ENCODE peak calls at places on chromosomes 13 and 19, in eight cellular contexts. One of them, this sample, is unnamed. For H3K4me1, the result is how much of the 10 kb centered on the place peaks cover.

GRCh38 chr13:113129921-113130750 is 7.5 kb downstream of the F10 start:
- DNase-seq in left ventricle myocardium inferior: no peak
- DNase-seq in CD8-positive, alpha-beta T cell: no peak
- DNase-seq in cardiac muscle cell: peak
- DNase-seq in BE2C: no peak
- DNase-seq in A549: no peak
- DNase-seq in esophagus squamous epithelium: no peak
- DNase-seq in K562: no peak
- DNase-seq in this sample: peak

GRCh38 chr13:110819203-110820014 is 95.5 kb downstream of the ANKRD10 start:
- DNase-seq in left ventricle myocardium inferior: peak
- DNase-seq in CD8-positive, alpha-beta T cell: peak
- DNase-seq in cardiac muscle cell: peak
- DNase-seq in BE2C: peak
- DNase-seq in A549: peak
- DNase-seq in esophagus squamous epithelium: no peak
- DNase-seq in K562: peak
- DNase-seq in this sample: peak

GRCh38 chr13:44015808-44016207 is 136.1 kb downstream of the LACC1 start:
- DNase-seq in left ventricle myocardium inferior: no peak
- DNase-seq in CD8-positive, alpha-beta T cell: no peak
- DNase-seq in cardiac muscle cell: peak
- DNase-seq in BE2C: no peak
- DNase-seq in A549: peak
- DNase-seq in esophagus squamous epithelium: no peak
- DNase-seq in K562: no peak
- DNase-seq in this sample: no peak

GRCh38 chr19:1074512-1075283 is 7.7 kb downstream of the ARHGAP45 start:
- DNase-seq in left ventricle myocardium inferior: peak
- DNase-seq in CD8-positive, alpha-beta T cell: peak
- DNase-seq in cardiac muscle cell: no peak
- DNase-seq in BE2C: peak
- DNase-seq in A549: peak
- DNase-seq in esophagus squamous epithelium: peak
- DNase-seq in K562: peak
- DNase-seq in this sample: no peak

GRCh38 chr13:57644106-57644505 is 12.6 kb downstream of the PCDH17 start:
- DNase-seq in left ventricle myocardium inferior: no peak
- DNase-seq in CD8-positive, alpha-beta T cell: no peak
- DNase-seq in cardiac muscle cell: no peak
- DNase-seq in BE2C: no peak
- DNase-seq in A549: no peak
- DNase-seq in esophagus squamous epithelium: no peak
- DNase-seq in K562: no peak
- DNase-seq in this sample: no peak

GRCh38 chr13:95588721-95589120 is 36.2 kb downstream of the CLDN10 start:
- DNase-seq in left ventricle myocardium inferior: no peak
- DNase-seq in CD8-positive, alpha-beta T cell: no peak
- DNase-seq in cardiac muscle cell: peak
- DNase-seq in BE2C: no peak
- DNase-seq in A549: no peak
- DNase-seq in esophagus squamous epithelium: no peak
- DNase-seq in K562: no peak
- DNase-seq in this sample: no peak

GRCh38 chr19:2385053-2385721 is 25.1 kb downstream of the TMPRSS9 start:
- DNase-seq in left ventricle myocardium inferior: no peak
- DNase-seq in CD8-positive, alpha-beta T cell: no peak
- DNase-seq in cardiac muscle cell: peak
- DNase-seq in BE2C: peak
- DNase-seq in A549: peak
- DNase-seq in esophagus squamous epithelium: no peak
- DNase-seq in K562: peak
- DNase-seq in this sample: peak

GRCh38 chr13:40440990-40441820 is 225.2 kb downstream of the FOXO1 start:
- DNase-seq in left ventricle myocardium inferior: peak
- DNase-seq in CD8-positive, alpha-beta T cell: no peak
- DNase-seq in cardiac muscle cell: peak
- DNase-seq in BE2C: peak
- DNase-seq in A549: peak
- DNase-seq in esophagus squamous epithelium: no peak
- DNase-seq in K562: no peak
- DNase-seq in this sample: no peak

GRCh38 chr19:44635581-44636438 is 7.9 kb upstream of the PVR start:
- DNase-seq in left ventricle myocardium inferior: no peak
- DNase-seq in CD8-positive, alpha-beta T cell: no peak
- DNase-seq in cardiac muscle cell: no peak
- DNase-seq in BE2C: no peak
- DNase-seq in A549: no peak
- DNase-seq in esophagus squamous epithelium: no peak
- DNase-seq in K562: no peak
- DNase-seq in this sample: no peak

DNA sequence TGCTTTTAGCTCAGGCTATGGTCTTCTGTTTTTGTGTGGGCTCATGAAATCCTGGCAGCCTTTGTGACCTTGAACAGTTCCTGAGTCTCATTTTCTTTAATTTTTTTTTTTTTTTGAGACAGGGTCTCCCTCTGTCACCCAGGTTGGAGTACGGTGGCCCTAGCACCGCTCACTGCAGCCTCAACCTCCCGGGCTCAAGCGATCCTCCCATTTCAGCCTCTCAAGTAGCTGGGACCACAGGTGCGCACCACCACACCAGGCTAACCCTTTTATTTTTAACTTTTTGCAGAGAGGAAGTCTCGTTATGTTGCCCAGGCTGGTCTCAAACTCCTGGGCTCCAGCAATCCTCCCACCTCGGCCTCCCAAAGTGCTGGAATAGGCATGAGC is 15.7 kb downstream of the LRP3 start:
- DNase-seq in left ventricle myocardium inferior: no peak
- DNase-seq in CD8-positive, alpha-beta T cell: no peak
- DNase-seq in cardiac muscle cell: no peak
- DNase-seq in BE2C: no peak
- DNase-seq in A549: no peak
- DNase-seq in esophagus squamous epithelium: no peak
- DNase-seq in K562: no peak
- DNase-seq in this sample: no peak
- H3K4me3 ChIP-seq in left ventricle myocardium inferior: no peak
- H3K4me3 ChIP-seq in CD8-positive, alpha-beta T cell: no peak
- H3K4me3 ChIP-seq in cardiac muscle cell: no peak
- H3K4me3 ChIP-seq in BE2C: no peak
- H3K4me3 ChIP-seq in A549: no peak
- H3K4me3 ChIP-seq in esophagus squamous epithelium: no peak
- H3K4me3 ChIP-seq in K562: no peak
- H3K4me3 ChIP-seq in this sample: no peak

GRCh38 chr19:40530091-40530901 is 46.4 kb upstream of the SHKBP1 start:
- DNase-seq in left ventricle myocardium inferior: no peak
- DNase-seq in CD8-positive, alpha-beta T cell: no peak
- DNase-seq in cardiac muscle cell: no peak
- DNase-seq in BE2C: peak
- DNase-seq in A549: no peak
- DNase-seq in esophagus squamous epithelium: no peak
- DNase-seq in K562: peak
- DNase-seq in this sample: peak
- TF ChIP-seq CTCF in left ventricle myocardium inferior: no peak
- TF ChIP-seq CTCF in CD8-positive, alpha-beta T cell: no peak
- TF ChIP-seq CTCF in cardiac muscle cell: peak
- TF ChIP-seq CTCF in BE2C: peak
- TF ChIP-seq CTCF in A549: peak
- TF ChIP-seq CTCF in esophagus squamous epithelium: no peak
- TF ChIP-seq CTCF in K562: peak
- TF ChIP-seq CTCF in this sample: peak

GRCh38 chr13:46624353-46624752 is 71.4 kb downstream of the LRCH1 start:
- DNase-seq in left ventricle myocardium inferior: no peak
- DNase-seq in CD8-positive, alpha-beta T cell: no peak
- DNase-seq in cardiac muscle cell: no peak
- DNase-seq in BE2C: no peak
- DNase-seq in A549: no peak
- DNase-seq in esophagus squamous epithelium: no peak
- DNase-seq in K562: no peak
- DNase-seq in this sample: no peak
- H3K4me1 ChIP-seq in left ventricle myocardium inferior: half or more
- H3K4me1 ChIP-seq in CD8-positive, alpha-beta T cell: under half
- H3K4me1 ChIP-seq in cardiac muscle cell: under half
- H3K4me1 ChIP-seq in BE2C: half or more
- H3K4me1 ChIP-seq in A549: under half
- H3K4me1 ChIP-seq in esophagus squamous epithelium: under half
- H3K4me1 ChIP-seq in K562: under half
- H3K4me1 ChIP-seq in this sample: under half

GRCh38 chr13:81293594-81294164 is 952.8 kb upstream of the SPRY2 start:
- DNase-seq in left ventricle myocardium inferior: no peak
- DNase-seq in CD8-positive, alpha-beta T cell: no peak
- DNase-seq in cardiac muscle cell: no peak
- DNase-seq in BE2C: no peak
- DNase-seq in A549: no peak
- DNase-seq in esophagus squamous epithelium: no peak
- DNase-seq in K562: no peak
- DNase-seq in this sample: no peak
- H3K4me3 ChIP-seq in left ventricle myocardium inferior: no peak
- H3K4me3 ChIP-seq in CD8-positive, alpha-beta T cell: no peak
- H3K4me3 ChIP-seq in cardiac muscle cell: no peak
- H3K4me3 ChIP-seq in BE2C: no peak
- H3K4me3 ChIP-seq in A549: no peak
- H3K4me3 ChIP-seq in esophagus squamous epithelium: no peak
- H3K4me3 ChIP-seq in K562: no peak
- H3K4me3 ChIP-seq in this sample: no peak

GRCh38 chr19:15812059-15812722 is 3.3 kb downstream of the OR10H1 start:
- DNase-seq in left ventricle myocardium inferior: no peak
- DNase-seq in CD8-positive, alpha-beta T cell: peak
- DNase-seq in cardiac muscle cell: no peak
- DNase-seq in BE2C: no peak
- DNase-seq in A549: peak
- DNase-seq in esophagus squamous epithelium: no peak
- DNase-seq in K562: no peak
- DNase-seq in this sample: no peak
- TF ChIP-seq CTCF in left ventricle myocardium inferior: no peak
- TF ChIP-seq CTCF in CD8-positive, alpha-beta T cell: peak
- TF ChIP-seq CTCF in cardiac muscle cell: no peak
- TF ChIP-seq CTCF in BE2C: no peak
- TF ChIP-seq CTCF in A549: peak
- TF ChIP-seq CTCF in esophagus squamous epithelium: peak
- TF ChIP-seq CTCF in K562: peak
- TF ChIP-seq CTCF in this sample: no peak

GRCh38 chr19:46621191-46622117 is 3.4 kb downstream of the PTGIR start:
- DNase-seq in left ventricle myocardium inferior: no peak
- DNase-seq in CD8-positive, alpha-beta T cell: no peak
- DNase-seq in cardiac muscle cell: no peak
- DNase-seq in BE2C: no peak
- DNase-seq in A549: no peak
- DNase-seq in esophagus squamous epithelium: no peak
- DNase-seq in K562: no peak
- DNase-seq in this sample: no peak
- H3K4me1 ChIP-seq in left ventricle myocardium inferior: half or more
- H3K4me1 ChIP-seq in CD8-positive, alpha-beta T cell: half or more
- H3K4me1 ChIP-seq in cardiac muscle cell: under half
- H3K4me1 ChIP-seq in BE2C: under half
- H3K4me1 ChIP-seq in A549: under half
- H3K4me1 ChIP-seq in esophagus squamous epithelium: half or more
- H3K4me1 ChIP-seq in K562: half or more
- H3K4me1 ChIP-seq in this sample: under half

GRCh38 chr13:106101201-106101600 is 434.3 kb downstream of the EFNB2 start:
- DNase-seq in left ventricle myocardium inferior: no peak
- DNase-seq in CD8-positive, alpha-beta T cell: no peak
- DNase-seq in cardiac muscle cell: no peak
- DNase-seq in BE2C: no peak
- DNase-seq in A549: no peak
- DNase-seq in esophagus squamous epithelium: no peak
- DNase-seq in K562: no peak
- DNase-seq in this sample: no peak

GRCh38 chr13:106102776-106103175 is 432.7 kb downstream of the EFNB2 start:
- DNase-seq in left ventricle myocardium inferior: no peak
- DNase-seq in CD8-positive, alpha-beta T cell: no peak
- DNase-seq in cardiac muscle cell: no peak
- DNase-seq in BE2C: no peak
- DNase-seq in A549: no peak
- DNase-seq in esophagus squamous epithelium: no peak
- DNase-seq in K562: no peak
- DNase-seq in this sample: no peak

GRCh38 chr13:106103779-106104178 is 431.7 kb downstream of the EFNB2 start:
- DNase-seq in left ventricle myocardium inferior: no peak
- DNase-seq in CD8-positive, alpha-beta T cell: no peak
- DNase-seq in cardiac muscle cell: peak
- DNase-seq in BE2C: no peak
- DNase-seq in A549: peak
- DNase-seq in esophagus squamous epithelium: no peak
- DNase-seq in K562: no peak
- DNase-seq in this sample: no peak

GRCh38 chr13:106105153-106105552 is 430.3 kb downstream of the EFNB2 start:
- DNase-seq in left ventricle myocardium inferior: no peak
- DNase-seq in CD8-positive, alpha-beta T cell: no peak
- DNase-seq in cardiac muscle cell: no peak
- DNase-seq in BE2C: no peak
- DNase-seq in A549: no peak
- DNase-seq in esophagus squamous epithelium: no peak
- DNase-seq in K562: no peak
- DNase-seq in this sample: no peak

DNA sequence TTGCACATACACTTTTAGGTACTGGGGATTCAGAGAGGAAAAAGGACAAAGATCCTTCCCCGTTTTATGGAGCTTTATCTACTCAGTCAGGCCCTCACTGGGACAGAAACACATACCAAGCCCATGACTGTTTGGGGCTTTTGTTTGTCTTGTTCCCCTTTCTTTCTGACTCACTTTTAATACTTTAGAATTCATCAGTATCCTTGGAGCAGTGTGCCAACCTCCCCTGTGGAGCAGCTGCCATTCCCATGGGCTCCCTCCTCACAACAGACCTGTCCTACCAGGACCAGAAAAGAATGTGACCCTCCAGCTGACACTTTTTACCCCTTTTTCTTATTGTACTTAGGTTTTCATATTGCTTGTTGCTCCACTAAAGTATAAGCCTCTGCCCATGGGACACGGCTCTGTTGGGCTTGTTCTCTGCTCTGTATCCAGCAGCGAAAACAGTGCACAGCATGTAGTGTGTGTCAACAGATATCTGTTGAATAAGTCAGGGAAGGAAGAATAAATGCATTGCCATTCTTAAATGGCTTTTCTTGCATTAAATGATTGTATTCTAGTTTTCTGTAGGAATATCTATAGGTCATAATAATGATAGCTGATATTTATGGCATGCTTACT is 431.1 kb downstream of the EFNB2 start:
- DNase-seq in left ventricle myocardium inferior: no peak
- DNase-seq in CD8-positive, alpha-beta T cell: no peak
- DNase-seq in cardiac muscle cell: peak
- DNase-seq in BE2C: no peak
- DNase-seq in A549: peak
- DNase-seq in esophagus squamous epithelium: no peak
- DNase-seq in K562: no peak
- DNase-seq in this sample: no peak
- H3K4me3 ChIP-seq in left ventricle myocardium inferior: no peak
- H3K4me3 ChIP-seq in CD8-positive, alpha-beta T cell: no peak
- H3K4me3 ChIP-seq in cardiac muscle cell: no peak
- H3K4me3 ChIP-seq in BE2C: no peak
- H3K4me3 ChIP-seq in A549: no peak
- H3K4me3 ChIP-seq in esophagus squamous epithelium: no peak
- H3K4me3 ChIP-seq in K562: no peak
- H3K4me3 ChIP-seq in this sample: no peak

DNA sequence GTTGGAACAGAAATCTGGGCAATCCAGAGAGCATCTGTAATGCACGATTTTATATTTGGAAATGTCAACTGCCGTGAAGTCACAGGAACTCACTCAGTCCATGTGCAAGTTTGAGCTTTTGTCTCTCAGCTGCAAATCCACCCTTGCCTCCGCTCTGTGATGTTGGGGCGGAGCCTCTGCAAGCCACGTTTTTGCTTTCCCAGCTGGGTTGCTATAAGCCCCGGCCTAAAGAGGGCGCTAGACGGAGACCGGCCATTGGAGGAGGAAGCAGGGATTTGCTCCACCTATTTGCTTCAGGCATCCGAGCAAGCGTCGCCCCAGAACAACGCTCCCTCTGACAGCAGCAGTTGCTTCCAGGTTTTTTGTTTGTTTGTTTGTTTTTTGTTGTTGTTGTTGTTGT is 56.2 kb downstream of the TRPM4 start:
- DNase-seq in left ventricle myocardium inferior: no peak
- DNase-seq in CD8-positive, alpha-beta T cell: no peak
- DNase-seq in cardiac muscle cell: no peak
- DNase-seq in BE2C: no peak
- DNase-seq in A549: peak
- DNase-seq in esophagus squamous epithelium: no peak
- DNase-seq in K562: peak
- DNase-seq in this sample: peak
- TF ChIP-seq CTCF in left ventricle myocardium inferior: no peak
- TF ChIP-seq CTCF in CD8-positive, alpha-beta T cell: no peak
- TF ChIP-seq CTCF in cardiac muscle cell: no peak
- TF ChIP-seq CTCF in BE2C: peak
- TF ChIP-seq CTCF in A549: peak
- TF ChIP-seq CTCF in esophagus squamous epithelium: no peak
- TF ChIP-seq CTCF in K562: peak
- TF ChIP-seq CTCF in this sample: peak